ENCODE peak calls at places on chromosomes 3 and 15, in seven cellular contexts. S is mucosa of descending colon; V is GM23248; F is heart left ventricle; W is CD8-positive, alpha-beta T cell; R is psoas muscle; C is cardiac muscle cell. T is an unnamed sample.

GRCh38 chr3:112056451-112056929 is 22.0 kb downstream of the TMPRSS7 start:
- DNase-seq in S (no peak), V (peak; percentile 87), F (no peak), W (no peak), R (no peak), C (no peak), T (no peak)

GRCh38 chr3:125052671-125053303 is 3.0 kb downstream of the HEG1 start:
- DNase-seq in S (no peak), V (peak; percentile 95), F (no peak), W (no peak), R (peak; percentile 36), C (no peak), T (no peak)

GRCh38 chr3:187616307-187616939 is 53.8 kb downstream of the SST start:
- DNase-seq in S (no peak), V (peak; percentile 78), F (peak; percentile 32), W (peak; percentile 43), R (no peak), C (peak; percentile 72), T (no peak)

GRCh38 chr3:171356251-171356650 is 104.0 kb downstream of the TNIK start:
- DNase-seq in S (no peak), V (peak; percentile 20), F (no peak), W (no peak), R (no peak), C (no peak), T (no peak)

GRCh38 chr3:188830955-188831354 is 340.8 kb upstream of the TPRG1 start:
- DNase-seq in S (no peak), V (peak; percentile 46), F (no peak), W (no peak), R (no peak), C (no peak), T (no peak)

GRCh38 chr15:75823860-75824613 is 19.2 kb upstream of the UBE2Q2 start:
- DNase-seq in S (no peak), V (no peak), F (no peak), W (no peak), R (no peak), C (no peak), T (no peak)

GRCh38 chr15:48602358-48603122 is 43.0 kb downstream of the FBN1 start:
- DNase-seq in S (no peak), V (peak; percentile 81), F (no peak), W (no peak), R (no peak), C (no peak), T (no peak)

GRCh38 chr3:129934234-129935123 is 40.0 kb upstream of the TRH start:
- DNase-seq in S (no peak), V (peak; percentile 44), F (no peak), W (peak; percentile 45), R (no peak), C (peak; percentile 51), T (no peak)

GRCh38 chr3:62601238-62601856 is 228.0 kb upstream of the FEZF2 start:
- DNase-seq in S (no peak), V (peak; percentile 89), F (no peak), W (no peak), R (no peak), C (no peak), T (no peak)

GRCh38 chr3:98699132-98699531 is 64.0 kb upstream of the ST3GAL6 start:
- DNase-seq in S (no peak), V (no peak), F (no peak), W (no peak), R (no peak), C (no peak), T (no peak)

GRCh38 chr3:13655074-13655913 is 106.4 kb downstream of the FBLN2 start:
- DNase-seq in S (no peak), V (peak; percentile 78), F (peak; percentile 63), W (peak; percentile 19), R (peak; percentile 60), C (peak; percentile 87), T (peak; percentile 14)

GRCh38 chr15:82072926-82073537 is 27.2 kb upstream of the MEX3B start:
- DNase-seq in S (no peak), V (no peak), F (no peak), W (no peak), R (no peak), C (no peak), T (no peak)

GRCh38 chr3:84175449-84175848 is 783.3 kb upstream of the CADM2 start:
- DNase-seq in S (no peak), V (no peak), F (no peak), W (no peak), R (no peak), C (no peak), T (no peak)

GRCh38 chr3:25861566-25861965 is 71.7 kb downstream of the OXSM start:
- DNase-seq in S (no peak), V (no peak), F (no peak), W (no peak), R (no peak), C (no peak), T (no peak)

GRCh38 chr3:100556656-100557310 is 52.6 kb upstream of the ADGRG7 start:
- DNase-seq in S (no peak), V (peak; percentile 82), F (no peak), W (no peak), R (no peak), C (no peak), T (no peak)

GRCh38 chr3:30819067-30819798 is 75.2 kb downstream of the GADL1 start:
- DNase-seq in S (no peak), V (no peak), F (no peak), W (no peak), R (no peak), C (no peak), T (no peak)

GRCh38 chr3:110479676-110480075 is 591.9 kb upstream of the NECTIN3 start:
- DNase-seq in S (no peak), V (no peak), F (no peak), W (no peak), R (no peak), C (no peak), T (no peak)

GRCh38 chr3:110487840-110488239 is 583.8 kb upstream of the NECTIN3 start:
- DNase-seq in S (no peak), V (no peak), F (no peak), W (no peak), R (no peak), C (no peak), T (no peak)

GRCh38 chr3:110485389-110485788 is 586.2 kb upstream of the NECTIN3 start:
- DNase-seq in S (no peak), V (no peak), F (no peak), W (no peak), R (no peak), C (no peak), T (no peak)
- H3K9me3 ChIP-seq in S (peaks cover 27% of the 10 kb centered on the region), V (peaks cover 15% of the 10 kb centered on the region), F (peaks cover 60% of the 10 kb centered on the region), W (no peaks in the 10 kb centered on the region), R (peaks cover 13% of the 10 kb centered on the region), C (no peaks in the 10 kb centered on the region), T (no peaks in the 10 kb centered on the region)

DNA sequence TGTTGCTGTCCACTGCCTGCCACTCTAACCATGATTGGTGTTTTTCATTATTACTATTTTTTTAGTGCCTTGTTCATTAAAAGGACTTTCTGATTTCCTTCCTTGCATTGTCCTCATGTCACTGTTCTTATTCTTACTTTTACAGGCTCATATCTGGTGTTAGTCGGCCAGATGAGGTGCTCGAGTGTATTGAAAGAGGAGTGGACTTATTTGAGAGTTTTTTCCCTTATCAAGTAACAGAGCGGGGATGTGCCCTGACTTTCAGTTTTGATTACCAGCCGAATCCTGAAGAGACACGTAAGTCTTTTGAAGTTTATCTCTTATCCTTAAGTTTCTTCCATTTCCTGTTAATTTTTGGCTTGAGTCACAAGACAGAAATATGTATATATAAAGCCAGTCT is 23.2 kb downstream of the QTRT2 start:
- DNase-seq in S (no peak), V (no peak), F (no peak), W (no peak), R (no peak), C (no peak), T (no peak)
- H3K4me3 ChIP-seq in S (no peak overlapping the region), V (no peak overlapping the region), F (no peak overlapping the region), W (no peak overlapping the region), R (no peak overlapping the region), C (no peak overlapping the region), T (no peak overlapping the region)

GRCh38 chr3:54758461-54758860 is 169.4 kb downstream of the LRTM1 start:
- DNase-seq in S (no peak), V (no peak), F (no peak), W (no peak), R (no peak), C (no peak), T (no peak)

GRCh38 chr3:54760226-54760625 is 167.6 kb downstream of the LRTM1 start:
- DNase-seq in S (no peak), V (peak; percentile 15), F (no peak), W (no peak), R (no peak), C (no peak), T (no peak)

GRCh38 chr3:54755746-54756145 is 172.1 kb downstream of the LRTM1 start:
- DNase-seq in S (no peak), V (peak; percentile 31), F (no peak), W (no peak), R (no peak), C (no peak), T (no peak)

GRCh38 chr3:54756330-54756731 is 171.5 kb downstream of the LRTM1 start:
- DNase-seq in S (no peak), V (peak; percentile 53), F (no peak), W (no peak), R (no peak), C (no peak), T (no peak)

GRCh38 chr3:54761661-54762060 is 166.2 kb downstream of the LRTM1 start:
- DNase-seq in S (no peak), V (no peak), F (no peak), W (no peak), R (no peak), C (no peak), T (no peak)
- H3K4me1 ChIP-seq in S (no peaks in the 10 kb centered on the region), V (peaks cover 5% of the 10 kb centered on the region), F (no peaks in the 10 kb centered on the region), W (no peaks in the 10 kb centered on the region), R (no peaks in the 10 kb centered on the region), C (no peaks in the 10 kb centered on the region), T (no peaks in the 10 kb centered on the region)

GRCh38 chr3:20669675-20670074 is 483.7 kb upstream of the SGO1 start:
- DNase-seq in S (no peak), V (no peak), F (no peak), W (no peak), R (no peak), C (no peak), T (no peak)
- H3K9me3 ChIP-seq in S (peaks cover 34% of the 10 kb centered on the region), V (no peaks in the 10 kb centered on the region), F (peaks cover 4% of the 10 kb centered on the region), W (no peaks in the 10 kb centered on the region), R (no peaks in the 10 kb centered on the region), C (no peaks in the 10 kb centered on the region), T (peaks cover 5% of the 10 kb centered on the region)

GRCh38 chr3:134363381-134363755 is 10.9 kb downstream of the AMOTL2 start:
- DNase-seq in S (no peak), V (peak; percentile 64), F (no peak), W (no peak), R (no peak), C (peak; percentile 31), T (no peak)
- H3K4me3 ChIP-seq in S (no peak overlapping the region), V (peak overlapping the region; percentile 56), F (peak overlapping the region; percentile 34), W (peak overlapping the region; percentile 48), R (peak overlapping the region; percentile 56), C (no peak overlapping the region), T (no peak overlapping the region)

DNA sequence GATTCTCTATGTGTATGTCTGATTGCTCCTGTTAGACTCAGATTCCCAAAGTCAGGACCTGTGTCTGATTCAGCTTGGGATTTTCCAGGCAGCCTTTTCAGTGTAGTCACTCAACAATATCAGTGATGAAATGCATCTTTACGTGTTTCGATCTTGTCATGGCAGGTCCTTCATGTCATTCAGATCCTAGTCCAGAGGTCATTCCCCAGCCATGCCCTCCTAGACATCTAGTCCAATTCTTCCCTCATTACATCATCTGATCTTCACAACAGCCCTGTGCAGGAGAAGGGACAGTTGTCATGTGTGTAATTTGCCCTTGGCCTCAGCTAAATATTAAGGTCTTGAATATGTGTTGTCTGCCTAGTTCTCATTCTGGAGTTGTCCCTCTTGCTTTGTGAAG is 153.2 kb upstream of the NR2E3 start:
- DNase-seq in S (no peak), V (no peak), F (no peak), W (no peak), R (no peak), C (no peak), T (no peak)
- H3K4me1 ChIP-seq in S (no peaks in the 10 kb centered on the region), V (peaks cover 29% of the 10 kb centered on the region), F (peaks cover 40% of the 10 kb centered on the region), W (no peaks in the 10 kb centered on the region), R (peaks cover 5% of the 10 kb centered on the region), C (no peaks in the 10 kb centered on the region), T (no peaks in the 10 kb centered on the region)